ENCODE peak calls at places on chromosomes 2 and 18, in four cellular contexts. One of them, this sample, is unnamed.

GRCh38 chr2:202346180-202346579 is 29.9 kb upstream of the BMPR2 start:
- DNase-seq in NCI-H460: no peak
- DNase-seq in Ammon's horn: no peak
- DNase-seq in G401: no peak
- DNase-seq in this sample: no peak

GRCh38 chr2:151823651-151824050 is 4.6 kb downstream of the ARL5A start:
- DNase-seq in NCI-H460: no peak
- DNase-seq in Ammon's horn: peak
- DNase-seq in G401: peak
- DNase-seq in this sample: no peak

GRCh38 chr2:200455958-200456421 is 53.9 kb downstream of the KCTD18 start:
- DNase-seq in NCI-H460: no peak
- DNase-seq in Ammon's horn: no peak
- DNase-seq in G401: no peak
- DNase-seq in this sample: no peak

GRCh38 chr2:120896904-120897303 is 161.2 kb downstream of the GLI2 start:
- DNase-seq in NCI-H460: no peak
- DNase-seq in Ammon's horn: no peak
- DNase-seq in G401: no peak
- DNase-seq in this sample: no peak

GRCh38 chr2:83742117-83742782 is 716.8 kb downstream of the SUCLG1 start:
- DNase-seq in NCI-H460: no peak
- DNase-seq in Ammon's horn: peak
- DNase-seq in G401: peak
- DNase-seq in this sample: no peak

GRCh38 chr18:55300469-55301195 is 287.4 kb downstream of the TCF4 start:
- DNase-seq in NCI-H460: no peak
- DNase-seq in Ammon's horn: no peak
- DNase-seq in G401: no peak
- DNase-seq in this sample: peak

GRCh38 chr2:263774-264492 is at the start of gene SH3YL1:
- DNase-seq in NCI-H460: no peak
- DNase-seq in Ammon's horn: no peak
- DNase-seq in G401: peak
- DNase-seq in this sample: no peak

GRCh38 chr2:222293660-222294630 is 4.9 kb downstream of the PAX3 start:
- DNase-seq in NCI-H460: no peak
- DNase-seq in Ammon's horn: no peak
- DNase-seq in G401: no peak
- DNase-seq in this sample: no peak

GRCh38 chr2:70607121-70607551 is 53.5 kb upstream of the TGFA start:
- DNase-seq in NCI-H460: no peak
- DNase-seq in Ammon's horn: peak
- DNase-seq in G401: peak
- DNase-seq in this sample: peak

GRCh38 chr2:240395448-240395847 is 40.0 kb upstream of the GPC1 start:
- DNase-seq in NCI-H460: no peak
- DNase-seq in Ammon's horn: no peak
- DNase-seq in G401: no peak
- DNase-seq in this sample: no peak

GRCh38 chr2:129849559-129850160 is 129.8 kb upstream of the RAB6C start:
- DNase-seq in NCI-H460: peak
- DNase-seq in Ammon's horn: peak
- DNase-seq in G401: peak
- DNase-seq in this sample: peak

GRCh38 chr2:202941771-202942170 is 29.7 kb downstream of the CARF start:
- DNase-seq in NCI-H460: no peak
- DNase-seq in Ammon's horn: no peak
- DNase-seq in G401: no peak
- DNase-seq in this sample: peak

GRCh38 chr2:239726631-239727181 is 298.4 kb downstream of the NDUFA10 start:
- DNase-seq in NCI-H460: no peak
- DNase-seq in Ammon's horn: no peak
- DNase-seq in G401: no peak
- DNase-seq in this sample: no peak

GRCh38 chr2:217990791-217991465 is 11.9 kb downstream of the TNS1 start:
- DNase-seq in NCI-H460: no peak
- DNase-seq in Ammon's horn: no peak
- DNase-seq in G401: no peak
- DNase-seq in this sample: no peak

GRCh38 chr18:34802938-34803337 is 92.8 kb downstream of the DTNA start:
- DNase-seq in NCI-H460: no peak
- DNase-seq in Ammon's horn: no peak
- DNase-seq in G401: peak
- DNase-seq in this sample: peak

GRCh38 chr2:60116167-60116870 is 437.1 kb downstream of the BCL11A start:
- DNase-seq in NCI-H460: no peak
- DNase-seq in Ammon's horn: no peak
- DNase-seq in G401: no peak
- DNase-seq in this sample: no peak

GRCh38 chr18:12442946-12443345 is 35.2 kb downstream of the PRELID3A start:
- DNase-seq in NCI-H460: no peak
- DNase-seq in Ammon's horn: no peak
- DNase-seq in G401: no peak
- DNase-seq in this sample: peak

GRCh38 chr2:238518127-238518827 is 91.5 kb downstream of the ASB1 start:
- DNase-seq in NCI-H460: no peak
- DNase-seq in Ammon's horn: no peak
- DNase-seq in G401: no peak
- DNase-seq in this sample: peak

GRCh38 chr18:74524097-74524496 is 10.2 kb upstream of the CNDP1 start:
- DNase-seq in NCI-H460: no peak
- DNase-seq in Ammon's horn: no peak
- DNase-seq in G401: no peak
- DNase-seq in this sample: no peak

This sample was measured in fibroblast of mammary gland.